ENCODE peak calls at places on chromosome 22, in five cellular contexts. One of them, this sample, is unnamed.
A peak's percentile ranks its signal among the peaks of the same experiment; 100 is the strongest.

GRCh38 chr22:37270928-37271650 is 11.2 kb upstream of the CYTH4 start:
- DNase-seq in HepG2: no peak
- DNase-seq in H1: no peak
- DNase-seq in SK-N-SH: no peak
- DNase-seq in GM12878: no peak
- DNase-seq in this sample: no peak

GRCh38 chr22:39894554-39895092 is 1.1 kb upstream of the ENTHD1 start:
- DNase-seq in HepG2: no peak
- DNase-seq in H1: no peak
- DNase-seq in SK-N-SH: peak; percentile 2
- DNase-seq in GM12878: no peak
- DNase-seq in this sample: no peak

GRCh38 chr22:44583076-44583760 is 85.2 kb upstream of the RTL6 start:
- DNase-seq in HepG2: no peak
- DNase-seq in H1: no peak
- DNase-seq in SK-N-SH: no peak
- DNase-seq in GM12878: no peak
- DNase-seq in this sample: no peak

GRCh38 chr22:45867118-45867905 is 109.7 kb downstream of the WNT7B start:
- DNase-seq in HepG2: no peak
- DNase-seq in H1: peak; percentile 61
- DNase-seq in SK-N-SH: peak; percentile 87
- DNase-seq in GM12878: no peak
- DNase-seq in this sample: no peak

GRCh38 chr22:31676700-31677099 is 14.7 kb upstream of the PISD start:
- DNase-seq in HepG2: no peak
- DNase-seq in H1: peak; percentile 94
- DNase-seq in SK-N-SH: peak; percentile 94
- DNase-seq in GM12878: peak; percentile 66
- DNase-seq in this sample: no peak

GRCh38 chr22:45889539-45890350 is 87.2 kb downstream of the WNT7B start:
- DNase-seq in HepG2: no peak
- DNase-seq in H1: no peak
- DNase-seq in SK-N-SH: no peak
- DNase-seq in GM12878: no peak
- DNase-seq in this sample: no peak

GRCh38 chr22:31344369-31345330 is 1.5 kb downstream of the PATZ1 start:
- DNase-seq in HepG2: no peak
- DNase-seq in H1: peak; percentile 54
- DNase-seq in SK-N-SH: peak; percentile 39
- DNase-seq in GM12878: no peak
- DNase-seq in this sample: no peak

GRCh38 chr22:26318975-26319374 is 110.1 kb upstream of the ASPHD2 start:
- DNase-seq in HepG2: peak; percentile 13
- DNase-seq in H1: no peak
- DNase-seq in SK-N-SH: no peak
- DNase-seq in GM12878: no peak
- DNase-seq in this sample: peak; percentile 12

GRCh38 chr22:40383905-40384304 is 13.5 kb downstream of the SGSM3 start:
- DNase-seq in HepG2: no peak
- DNase-seq in H1: no peak
- DNase-seq in SK-N-SH: no peak
- DNase-seq in GM12878: no peak
- DNase-seq in this sample: no peak

GRCh38 chr22:21074092-21074715 is 28.5 kb downstream of the LRRC74B start:
- DNase-seq in HepG2: no peak
- DNase-seq in H1: no peak
- DNase-seq in SK-N-SH: no peak
- DNase-seq in GM12878: no peak
- DNase-seq in this sample: no peak

GRCh38 chr22:18044548-18045271 is 20.3 kb upstream of the MICAL3 start:
- DNase-seq in HepG2: peak; percentile 94
- DNase-seq in H1: no peak
- DNase-seq in SK-N-SH: no peak
- DNase-seq in GM12878: no peak
- DNase-seq in this sample: no peak

GRCh38 chr22:43993072-43993760 is 30.9 kb upstream of the PARVB start:
- DNase-seq in HepG2: peak; percentile 34
- DNase-seq in H1: peak; percentile 82
- DNase-seq in SK-N-SH: peak; percentile 88
- DNase-seq in GM12878: peak; percentile 5
- DNase-seq in this sample: peak; percentile 57

GRCh38 chr22:45240810-45241631 is at the start of gene KIAA0930:
- DNase-seq in HepG2: peak; percentile 53
- DNase-seq in H1: peak; percentile 92
- DNase-seq in SK-N-SH: peak; percentile 100
- DNase-seq in GM12878: no peak
- DNase-seq in this sample: peak; percentile 94

GRCh38 chr22:18088825-18089568 is 11.2 kb downstream of the PEX26 start:
- DNase-seq in HepG2: peak; percentile 56
- DNase-seq in H1: no peak
- DNase-seq in SK-N-SH: no peak
- DNase-seq in GM12878: peak; percentile 76
- DNase-seq in this sample: no peak

GRCh38 chr22:33076368-33076767 is 18.2 kb upstream of the SYN3 start:
- DNase-seq in HepG2: no peak
- DNase-seq in H1: no peak
- DNase-seq in SK-N-SH: no peak
- DNase-seq in GM12878: no peak
- DNase-seq in this sample: no peak

GRCh38 chr22:39898997-39899396 is 1.9 kb upstream of the GRAP2 start:
- DNase-seq in HepG2: no peak
- DNase-seq in H1: no peak
- DNase-seq in SK-N-SH: no peak
- DNase-seq in GM12878: peak; percentile 97
- DNase-seq in this sample: no peak

GRCh38 chr22:36419177-36419911 is 31.6 kb upstream of the MYH9 start:
- DNase-seq in HepG2: peak; percentile 100
- DNase-seq in H1: peak; percentile 51
- DNase-seq in SK-N-SH: no peak
- DNase-seq in GM12878: no peak
- DNase-seq in this sample: peak; percentile 80

GRCh38 chr22:20773793-20774212 is at the start of gene SERPIND1:
- DNase-seq in HepG2: peak; percentile 94
- DNase-seq in H1: no peak
- DNase-seq in SK-N-SH: no peak
- DNase-seq in GM12878: no peak
- DNase-seq in this sample: no peak

GRCh38 chr22:45554040-45554406 is 51.3 kb downstream of the FBLN1 start:
- DNase-seq in HepG2: no peak
- DNase-seq in H1: no peak
- DNase-seq in SK-N-SH: peak; percentile 59
- DNase-seq in GM12878: no peak
- DNase-seq in this sample: peak; percentile 27

GRCh38 chr22:40265783-40266182 is 80.5 kb upstream of the ADSL start:
- DNase-seq in HepG2: no peak
- DNase-seq in H1: no peak
- DNase-seq in SK-N-SH: no peak
- DNase-seq in GM12878: no peak
- DNase-seq in this sample: no peak

GRCh38 chr22:44638966-44639739 is 62.9 kb upstream of the PRR5 start:
- DNase-seq in HepG2: no peak
- DNase-seq in H1: no peak
- DNase-seq in SK-N-SH: peak; percentile 65
- DNase-seq in GM12878: no peak
- DNase-seq in this sample: no peak

GRCh38 chr22:31496735-31497146 is 405 bp downstream of the SFI1 start:
- DNase-seq in HepG2: no peak
- DNase-seq in H1: no peak
- DNase-seq in SK-N-SH: no peak
- DNase-seq in GM12878: no peak
- DNase-seq in this sample: peak; percentile 28

GRCh38 chr22:19738664-19739447 is 15.5 kb downstream of the GP1BB start:
- DNase-seq in HepG2: no peak
- DNase-seq in H1: no peak
- DNase-seq in SK-N-SH: no peak
- DNase-seq in GM12878: no peak
- DNase-seq in this sample: peak; percentile 58
- H2AFZ ChIP-seq in HepG2: no peak overlapping the region
- H2AFZ ChIP-seq in H1: no peak overlapping the region
- H2AFZ ChIP-seq in SK-N-SH: no peak overlapping the region
- H2AFZ ChIP-seq in GM12878: no peak overlapping the region
- H2AFZ ChIP-seq in this sample: no peak overlapping the region

GRCh38 chr22:42922374-42923177 is 65.5 kb upstream of the ARFGAP3 start:
- DNase-seq in HepG2: no peak
- DNase-seq in H1: no peak
- DNase-seq in SK-N-SH: no peak
- DNase-seq in GM12878: no peak
- DNase-seq in this sample: no peak

GRCh38 chr22:42921301-42921700 is 64.2 kb upstream of the ARFGAP3 start:
- DNase-seq in HepG2: no peak
- DNase-seq in H1: no peak
- DNase-seq in SK-N-SH: no peak
- DNase-seq in GM12878: no peak
- DNase-seq in this sample: no peak

GRCh38 chr22:42918500-42918899 is 61.4 kb upstream of the ARFGAP3 start:
- DNase-seq in HepG2: no peak
- DNase-seq in H1: no peak
- DNase-seq in SK-N-SH: no peak
- DNase-seq in GM12878: no peak
- DNase-seq in this sample: no peak

GRCh38 chr22:42919199-42919598 is 62.1 kb upstream of the ARFGAP3 start:
- DNase-seq in HepG2: peak; percentile 59
- DNase-seq in H1: no peak
- DNase-seq in SK-N-SH: no peak
- DNase-seq in GM12878: no peak
- DNase-seq in this sample: no peak

DNA sequence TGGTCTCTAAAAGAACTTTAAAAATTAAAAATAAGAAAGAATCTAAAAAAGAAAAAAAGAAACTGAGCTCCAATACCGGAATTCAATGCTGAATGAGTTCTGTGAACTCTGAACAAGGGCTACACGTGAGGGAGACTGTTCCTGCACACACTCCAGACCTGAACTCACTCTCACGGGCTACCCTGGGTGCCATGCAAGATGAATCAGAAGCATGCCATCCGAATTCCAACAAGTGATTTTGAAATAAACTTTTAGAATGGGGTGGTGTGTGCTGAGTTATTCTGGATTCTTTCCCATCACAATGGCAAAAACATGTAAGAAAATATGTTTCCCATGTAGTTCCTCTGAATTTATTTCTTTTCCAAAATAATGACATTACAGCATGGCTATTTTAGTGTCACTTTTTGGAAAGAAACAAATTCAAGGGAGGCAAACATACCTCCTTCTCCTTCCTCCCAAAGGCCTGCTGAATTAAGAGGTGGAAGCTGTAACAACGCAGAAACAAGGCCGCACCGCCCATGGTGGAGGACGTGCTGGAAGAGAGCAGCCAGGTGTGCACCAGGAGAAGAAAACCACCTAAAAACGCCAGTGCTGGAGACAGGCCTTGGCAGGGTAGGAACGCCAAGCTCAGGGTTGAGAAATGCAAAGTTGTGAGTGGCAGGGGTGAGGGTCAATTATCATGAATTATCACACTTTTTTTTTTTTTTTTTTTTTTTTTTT is 63.2 kb upstream of the ARFGAP3 start:
- DNase-seq in HepG2: no peak
- DNase-seq in H1: no peak
- DNase-seq in SK-N-SH: no peak
- DNase-seq in GM12878: no peak
- DNase-seq in this sample: no peak
- TF ChIP-seq POLR2AphosphoS5 in HepG2: no peak
- TF ChIP-seq POLR2AphosphoS5 in H1: no peak
- TF ChIP-seq POLR2AphosphoS5 in SK-N-SH: no peak
- TF ChIP-seq POLR2AphosphoS5 in GM12878: no peak
- TF ChIP-seq POLR2AphosphoS5 in this sample: no peak

DNA sequence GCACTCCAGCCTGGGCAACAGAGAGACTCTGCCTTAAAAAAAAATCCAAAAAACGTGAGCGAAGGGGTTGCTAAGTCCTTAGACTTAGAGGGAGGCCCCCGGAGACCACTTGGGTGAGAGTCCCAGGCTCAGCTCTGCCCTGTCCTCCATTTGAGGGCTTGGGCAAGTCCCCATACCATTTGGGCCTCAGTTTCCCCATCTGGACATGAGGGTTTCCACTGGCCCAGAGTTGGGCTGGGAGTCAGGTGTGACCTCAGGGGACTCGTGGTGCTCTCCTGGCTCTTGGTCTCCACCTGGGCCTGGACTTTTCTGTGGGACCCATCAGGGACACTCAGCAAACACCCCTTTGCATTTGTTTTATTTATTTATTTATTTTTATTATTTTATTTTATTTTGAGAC is 35.2 kb upstream of the CSNK1E start:
- DNase-seq in HepG2: no peak
- DNase-seq in H1: peak; percentile 43
- DNase-seq in SK-N-SH: no peak
- DNase-seq in GM12878: no peak
- DNase-seq in this sample: no peak
- TF ChIP-seq EP300 in HepG2: no peak
- TF ChIP-seq EP300 in H1: no peak
- TF ChIP-seq EP300 in SK-N-SH: no peak
- TF ChIP-seq EP300 in GM12878: no peak
- TF ChIP-seq EP300 in this sample: no peak

GRCh38 chr22:42270512-42271190 is at the start of gene TCF20:
- DNase-seq in HepG2: peak; percentile 66
- DNase-seq in H1: peak; percentile 78
- DNase-seq in SK-N-SH: peak; percentile 90
- DNase-seq in GM12878: no peak
- DNase-seq in this sample: peak; percentile 83

GRCh38 chr22:42270178-42270511 is 308 bp downstream of the TCF20 start:
- DNase-seq in HepG2: no peak
- DNase-seq in H1: peak; percentile 73
- DNase-seq in SK-N-SH: no peak
- DNase-seq in GM12878: no peak
- DNase-seq in this sample: no peak

GRCh38 chr22:42271191-42271813 is 849 bp upstream of the TCF20 start:
- DNase-seq in HepG2: no peak
- DNase-seq in H1: no peak
- DNase-seq in SK-N-SH: no peak
- DNase-seq in GM12878: no peak
- DNase-seq in this sample: no peak

GRCh38 chr22:42269407-42270177 is 861 bp downstream of the TCF20 start:
- DNase-seq in HepG2: peak; percentile 67
- DNase-seq in H1: peak; percentile 84
- DNase-seq in SK-N-SH: peak; percentile 62
- DNase-seq in GM12878: no peak
- DNase-seq in this sample: peak; percentile 71

DNA sequence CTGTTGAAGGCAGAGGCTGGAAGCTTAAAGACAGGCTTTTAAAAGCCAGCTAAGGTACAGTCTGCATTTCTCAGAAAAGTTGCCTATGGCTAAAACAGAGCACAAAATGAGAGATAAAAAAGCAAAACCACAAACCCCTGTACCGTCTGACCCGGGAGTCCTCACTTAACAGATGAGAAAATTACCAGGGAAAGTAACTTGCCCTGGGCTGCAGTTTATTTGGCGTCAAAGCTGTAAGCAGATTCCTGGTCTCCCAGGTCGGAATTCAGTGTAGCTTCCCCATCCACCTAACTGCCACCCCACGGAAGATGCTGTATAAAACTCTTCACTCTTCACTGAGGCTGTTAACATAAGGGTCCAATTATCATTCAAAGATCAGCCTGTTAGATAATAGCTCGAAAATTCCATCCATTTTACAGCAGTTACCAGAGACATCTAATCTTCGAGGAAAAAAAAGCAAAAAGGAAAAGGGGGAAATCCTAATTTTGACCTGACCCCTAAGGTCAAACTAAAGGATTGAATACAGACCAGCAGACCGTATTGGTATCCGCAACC is 1.5 kb downstream of the TCF20 start:
- DNase-seq in HepG2: no peak
- DNase-seq in H1: no peak
- DNase-seq in SK-N-SH: peak; percentile 33
- DNase-seq in GM12878: no peak
- DNase-seq in this sample: no peak
- H2AFZ ChIP-seq in HepG2: no peak overlapping the region
- H2AFZ ChIP-seq in H1: no peak overlapping the region
- H2AFZ ChIP-seq in SK-N-SH: no peak overlapping the region
- H2AFZ ChIP-seq in GM12878: no peak overlapping the region
- H2AFZ ChIP-seq in this sample: no peak overlapping the region

This sample was measured in K562.